ENCODE peak calls at places on chromosomes 2 and 18, in eight cellular contexts. U is PC-3, K is HCT116, H is hepatocyte, A is GM23248, X is OCI-LY7, G is GM23338, R is SK-N-SH. E is an unnamed sample.
A peak's percentile ranks its signal among the peaks of the same experiment; 100 is the strongest.

GRCh38 chr2:70964596-70965386 is 13.6 kb upstream of the ANKRD53 start:
- DNase-seq in R (peak; percentile 84), H (peak; percentile 87), G (peak; percentile 94), U (no peak), X (peak; percentile 65), A (peak; percentile 84), K (peak; percentile 36), E (peak; percentile 93)

GRCh38 chr2:209334188-209335017 is 89.4 kb upstream of the MAP2 start:
- DNase-seq in G (peak; percentile 85), H (peak; percentile 77), A (peak; percentile 72), K (peak; percentile 60), R (peak; percentile 56), U (peak; percentile 82), X (peak; percentile 45), E (peak; percentile 78)

GRCh38 chr2:110104025-110104771 is 11.4 kb downstream of the MALL start:
- DNase-seq in X (no peak), U (peak; percentile 62), A (no peak), H (no peak), K (no peak), G (no peak), R (no peak), E (no peak)

GRCh38 chr2:7430869-7431641 is 513.8 kb downstream of the RNF144A start:
- DNase-seq in H (peak; percentile 76), A (no peak), X (peak; percentile 89), U (peak; percentile 61), K (no peak), R (no peak), G (peak; percentile 91), E (peak; percentile 64)

GRCh38 chr2:231795525-231796327 is 9.5 kb downstream of the COPS7B start:
- DNase-seq in H (peak; percentile 70), X (no peak), A (peak; percentile 74), K (peak; percentile 81), R (peak; percentile 78), U (peak; percentile 95), G (peak; percentile 56), E (peak; percentile 22)

GRCh38 chr2:28661589-28662001 is 90.0 kb upstream of the PPP1CB start:
- DNase-seq in R (peak; percentile 63), H (peak; percentile 76), G (no peak), K (no peak), A (peak; percentile 74), X (no peak), U (peak; percentile 84), E (no peak)

GRCh38 chr2:100745630-100746029 is 74.3 kb upstream of the NPAS2 start:
- DNase-seq in K (no peak), H (no peak), A (no peak), U (no peak), R (no peak), G (no peak), X (no peak), E (no peak)

GRCh38 chr2:11583203-11583752 is 49.4 kb downstream of the GREB1 start:
- DNase-seq in G (peak; percentile 51), K (no peak), U (no peak), R (no peak), H (peak; percentile 70), A (peak; percentile 10), X (no peak), E (peak; percentile 65)

GRCh38 chr2:239225921-239226561 is 174.8 kb downstream of the HDAC4 start:
- DNase-seq in A (peak; percentile 80), U (no peak), R (no peak), K (no peak), G (no peak), X (no peak), H (peak; percentile 61), E (no peak)

DNA sequence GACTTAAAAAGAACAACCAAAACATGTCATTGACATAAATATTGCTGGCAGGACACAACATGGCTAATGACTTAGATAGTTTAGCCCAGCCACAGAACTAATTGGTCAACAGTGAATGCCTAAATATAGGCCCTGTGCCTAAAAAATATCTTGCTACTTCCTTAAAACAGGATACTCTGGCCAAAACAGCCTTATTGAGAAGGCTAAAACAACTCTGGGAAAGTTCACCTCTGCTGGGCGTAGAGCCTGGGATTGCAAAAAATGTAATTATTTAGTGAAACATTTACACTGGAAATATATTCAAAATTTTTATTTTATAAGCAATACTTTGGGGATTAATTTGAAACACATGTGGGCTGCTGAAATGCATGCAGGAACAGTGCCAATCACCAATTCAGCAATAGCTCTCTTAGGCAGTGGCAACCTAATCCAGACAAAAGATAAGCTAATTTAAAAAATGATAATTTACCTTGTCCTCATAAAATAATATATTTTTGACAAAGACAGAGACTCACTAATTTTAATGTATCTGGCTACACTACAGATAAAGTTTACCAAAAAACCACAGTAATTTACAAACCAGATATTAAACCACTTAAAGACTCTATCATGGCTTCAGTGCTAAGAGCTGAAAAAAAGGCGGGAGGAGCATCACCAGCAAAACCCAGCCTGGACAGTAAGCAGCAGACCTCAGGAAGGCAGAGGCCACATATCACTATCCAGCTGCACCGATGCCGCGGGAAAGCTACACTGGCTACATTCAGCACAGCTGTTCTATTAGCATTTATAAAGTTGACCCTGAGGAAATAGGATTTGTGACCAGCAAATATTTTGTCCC is 18.5 kb downstream of the TRAK2 start:
- DNase-seq in R (peak; percentile 80), H (no peak), K (no peak), U (no peak), G (peak; percentile 28), A (peak; percentile 66), X (no peak), E (no peak)
- H3K4me3 ChIP-seq in R (no peak overlapping the region), H (no peak overlapping the region), K (no peak overlapping the region), U (peak overlapping the region; percentile 2), G (no peak overlapping the region), A (peak overlapping the region; percentile 29), X (no peak overlapping the region), E (no peak overlapping the region)

DNA sequence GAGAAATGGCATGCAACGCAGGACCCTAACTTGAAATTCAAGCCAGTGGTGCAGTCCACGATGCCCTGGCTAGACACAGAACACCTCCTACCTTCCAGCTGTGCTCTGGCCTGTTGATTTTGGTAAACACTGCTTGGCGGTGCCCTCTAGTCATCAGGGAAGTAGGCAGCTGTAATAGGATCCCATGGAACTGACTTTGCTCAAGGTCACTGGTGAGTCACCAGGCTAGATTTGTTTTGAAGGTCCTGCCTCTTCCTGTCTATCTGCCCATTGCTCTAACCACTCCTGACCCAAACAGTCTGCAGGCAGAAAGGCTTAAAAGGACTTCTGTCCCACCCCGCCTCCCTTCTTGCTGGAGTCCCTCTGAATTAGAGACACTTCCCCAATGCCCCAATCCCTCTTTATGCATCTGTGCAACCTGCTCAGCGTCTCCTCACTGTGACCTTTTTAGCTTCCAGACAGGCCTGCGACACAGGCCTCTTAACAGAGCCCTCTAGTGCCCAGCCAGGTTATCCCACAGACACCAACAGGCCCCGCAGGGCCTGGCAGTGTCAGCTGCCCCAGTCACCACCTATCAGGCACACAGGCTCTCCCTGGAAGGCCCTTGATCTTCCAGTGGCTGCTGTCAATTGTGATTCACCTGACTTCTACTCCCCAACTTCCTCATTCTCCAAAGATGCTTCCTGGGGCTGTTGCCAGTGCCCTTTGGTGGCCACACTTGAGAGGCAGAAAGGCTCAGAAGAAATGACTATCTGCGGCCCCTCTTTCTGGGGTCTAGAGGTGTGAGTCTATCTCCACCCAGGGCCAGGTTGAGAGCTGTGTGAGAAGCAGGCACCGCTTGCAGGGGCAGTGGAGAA is 5.2 kb downstream of the TMEM127 start:
- DNase-seq in A (peak; percentile 95), K (peak; percentile 82), X (peak; percentile 76), H (peak; percentile 83), R (peak; percentile 81), G (peak; percentile 79), U (peak; percentile 91), E (peak; percentile 70)
- H3K4me1 ChIP-seq in A (peaks cover 44% of the 10 kb centered on the region), K (peaks cover 33% of the 10 kb centered on the region), X (peaks cover 35% of the 10 kb centered on the region), H (peaks cover 47% of the 10 kb centered on the region), R (peaks cover 50% of the 10 kb centered on the region), G (peaks cover 10% of the 10 kb centered on the region), U (peaks cover 43% of the 10 kb centered on the region), E (no peaks in the 10 kb centered on the region)

GRCh38 chr18:22466608-22467390 is 49.1 kb upstream of the CTAGE1 start:
- DNase-seq in U (peak; percentile 96), K (peak; percentile 10), G (no peak), R (no peak), X (no peak), A (peak; percentile 80), H (peak; percentile 69), E (no peak)
- TF ChIP-seq EZH2phosphoT487 in U (no peak), K (no peak), G (no peak), R (no peak), X (no peak), A (no peak), H (no peak), E (no peak)

GRCh38 chr2:237732790-237733349 is 65.7 kb upstream of the RBM44 start:
- DNase-seq in X (no peak), R (peak; percentile 47), G (peak; percentile 46), U (no peak), H (no peak), A (no peak), K (no peak), E (peak; percentile 36)

GRCh38 chr2:237735762-237736161 is 62.8 kb upstream of the RBM44 start:
- DNase-seq in K (no peak), G (no peak), A (no peak), R (no peak), H (no peak), U (no peak), X (no peak), E (no peak)

GRCh38 chr2:237734905-237735623 is 63.5 kb upstream of the RBM44 start:
- DNase-seq in A (no peak), X (no peak), K (no peak), R (no peak), G (no peak), U (no peak), H (no peak), E (no peak)

GRCh38 chr2:237732070-237732469 is 66.5 kb upstream of the RBM44 start:
- DNase-seq in U (no peak), R (no peak), X (no peak), A (no peak), K (no peak), G (no peak), H (no peak), E (no peak)

DNA sequence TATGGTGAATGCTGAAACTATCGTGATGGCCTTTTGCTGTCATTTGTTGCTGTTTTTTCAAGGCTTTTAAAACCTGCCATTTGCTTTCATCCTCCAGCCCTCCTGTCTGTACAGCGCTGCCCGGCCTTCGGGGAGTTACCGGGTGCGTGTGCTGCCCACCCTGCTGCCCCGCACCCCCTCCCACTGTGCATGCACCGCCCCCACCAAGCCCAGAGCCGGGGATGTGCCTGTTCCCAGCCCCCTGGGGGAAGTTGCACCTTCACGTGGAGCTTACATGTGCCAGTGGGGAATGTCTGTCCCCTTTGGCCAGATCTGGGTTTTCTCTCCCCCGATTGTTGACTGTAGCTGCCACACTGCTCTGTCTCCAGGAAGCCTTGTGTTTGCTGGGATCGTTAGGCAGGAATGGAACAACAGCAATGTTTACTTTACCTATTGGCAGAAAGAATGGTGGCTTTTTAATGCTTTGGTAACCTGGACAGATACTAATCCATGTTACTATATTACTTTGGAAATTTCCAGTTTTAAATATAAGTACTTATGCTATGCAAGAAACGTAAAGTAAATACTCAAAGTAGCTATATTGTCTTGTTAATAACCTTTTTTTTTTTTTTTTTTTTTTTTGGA is 64.8 kb upstream of the RBM44 start:
- DNase-seq in X (no peak), G (peak; percentile 58), R (peak; percentile 86), U (peak; percentile 21), K (no peak), A (no peak), H (no peak), E (no peak)
- H3K4me3 ChIP-seq in X (no peak overlapping the region), G (peak overlapping the region; percentile 4), R (no peak overlapping the region), U (no peak overlapping the region), K (no peak overlapping the region), A (no peak overlapping the region), H (no peak overlapping the region), E (no peak overlapping the region)

E was measured in neural progenitor cell.